ENCODE peak calls at places on chromosomes 1 and 21, in ten cellular contexts. Y is H9; W is endothelial cell; S is MCF 10A; P is fibroblast of mammary gland; N is foreskin fibroblast; U is omental fat pad; T is GM23338; A is CD4-positive, alpha-beta T cell; V is glutamatergic neuron. K is an unnamed sample.

GRCh38 chr1:6174621-6175410 is 5.3 kb downstream of the CHD5 start:
- DNase-seq in Y (no peak), W (no peak), S (no peak), P (no peak), N (no peak), U (no peak), T (no peak), A (no peak), V (no peak), K (no peak)

GRCh38 chr1:91124290-91124975 is 102.6 kb upstream of the ZNF644 start:
- DNase-seq in Y (no peak), W (no peak), S (no peak), P (no peak), N (no peak), U (no peak), T (no peak), A (no peak), V (no peak), K (no peak)

GRCh38 chr1:9768983-9769382 is 54.8 kb downstream of the CLSTN1 start:
- DNase-seq in Y (no peak), W (no peak), S (no peak), P (no peak), N (no peak), U (no peak), T (no peak), A (no peak), V (no peak), K (no peak)

GRCh38 chr1:112957133-112957812 is 1.3 kb upstream of the SLC16A1 start:
- DNase-seq in Y (peak; percentile 65), W (no peak), S (peak; percentile 95), P (peak; percentile 97), N (peak; percentile 90), U (no peak), T (peak; percentile 75), A (peak; percentile 34), V (no peak), K (no peak)

GRCh38 chr1:12597792-12598191 is 20.2 kb downstream of the DHRS3 start:
- DNase-seq in Y (no peak), W (no peak), S (no peak), P (no peak), N (no peak), U (no peak), T (no peak), A (no peak), V (no peak), K (no peak)

GRCh38 chr1:149849947-149850360 is 49.4 kb upstream of the BOLA1 start:
- DNase-seq in Y (no peak), W (peak; percentile 2), S (peak; percentile 25), P (peak; percentile 10), N (peak; percentile 18), U (no peak), T (peak; percentile 5), A (no peak), V (no peak), K (no peak)

GRCh38 chr1:52294580-52294979 is 71.4 kb downstream of the CC2D1B start:
- DNase-seq in Y (no peak), W (no peak), S (no peak), P (peak; percentile 12), N (peak; percentile 28), U (no peak), T (no peak), A (no peak), V (no peak), K (no peak)

GRCh38 chr1:235465066-235465465 is 39.2 kb downstream of the B3GALNT2 start:
- DNase-seq in Y (no peak), W (no peak), S (no peak), P (no peak), N (no peak), U (no peak), T (no peak), A (no peak), V (no peak), K (no peak)

GRCh38 chr1:3564921-3565831 is 46.1 kb downstream of the MEGF6 start:
- DNase-seq in Y (peak; percentile 69), W (peak; percentile 52), S (peak; percentile 38), P (peak; percentile 10), N (peak; percentile 56), U (no peak), T (peak; percentile 77), A (no peak), V (peak; percentile 63), K (no peak)

GRCh38 chr1:113684153-113684541 is 75.1 kb downstream of the PHTF1 start:
- DNase-seq in Y (no peak), W (no peak), S (no peak), P (peak; percentile 85), N (peak; percentile 68), U (no peak), T (no peak), A (no peak), V (peak; percentile 30), K (no peak)

GRCh38 chr21:44778499-44778911 is 23.1 kb downstream of the UBE2G2 start:
- DNase-seq in Y (no peak), W (no peak), S (no peak), P (peak; percentile 32), N (no peak), U (no peak), T (no peak), A (no peak), V (no peak), K (no peak)

DNA sequence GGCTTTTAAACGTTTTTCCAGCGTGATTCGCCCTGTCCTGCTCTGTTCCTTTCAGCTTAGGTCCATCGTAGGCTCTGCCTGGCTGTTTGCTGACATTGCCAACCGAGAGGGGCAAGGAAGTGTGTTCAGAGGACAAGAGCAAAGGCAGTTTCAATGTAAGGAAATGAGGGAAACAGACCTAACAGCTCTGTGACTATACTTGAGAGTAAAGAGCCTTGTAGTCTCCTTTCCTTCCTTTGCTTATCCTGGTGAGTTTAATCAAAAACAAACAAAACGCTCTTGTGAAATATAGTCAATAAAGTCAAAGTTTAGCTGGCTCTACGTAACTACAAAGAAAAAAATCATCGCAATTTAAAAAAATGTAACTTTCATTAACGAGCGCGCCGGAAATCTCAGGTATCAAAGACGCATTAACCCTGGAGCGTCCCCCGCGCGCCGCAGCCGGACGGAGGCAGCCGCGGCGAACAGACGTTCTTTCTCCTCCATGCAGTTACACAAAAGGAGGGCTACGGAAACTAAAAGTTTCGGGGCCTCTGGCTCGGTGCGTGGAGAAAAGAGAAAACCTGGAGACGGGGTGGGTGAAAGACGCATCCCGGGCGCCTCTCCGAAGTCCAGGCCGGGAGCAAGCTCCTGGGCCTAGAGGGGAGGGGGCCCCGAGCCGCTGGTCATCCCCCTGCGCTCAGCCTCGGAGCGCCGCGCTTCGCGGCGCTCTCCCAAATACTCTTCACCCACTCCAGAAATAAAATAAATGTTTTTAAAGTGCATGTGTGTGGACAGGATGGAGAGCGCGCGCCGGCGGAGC is 594 bp upstream of the ADGRL2 start:
- DNase-seq in Y (peak; percentile 79), W (peak; percentile 63), S (peak; percentile 80), P (peak; percentile 73), N (peak; percentile 86), U (no peak), T (peak; percentile 89), A (no peak), V (peak; percentile 71), K (peak; percentile 40)
- TF ChIP-seq CTCF in Y (peak; percentile 12), W (no peak), S (no peak), P (no peak), N (no peak), U (no peak), T (no peak), A (no peak), V (no peak), K (no peak)

GRCh38 chr1:204763773-204764427 is 78.4 kb upstream of the LRRN2 start:
- DNase-seq in Y (peak; percentile 91), W (peak; percentile 85), S (peak; percentile 94), P (peak; percentile 78), N (peak; percentile 84), U (peak; percentile 39), T (peak; percentile 94), A (peak; percentile 49), V (peak; percentile 86), K (peak; percentile 46)
- TF ChIP-seq CTCF in Y (peak; percentile 98), W (peak; percentile 79), S (peak; percentile 98), P (peak; percentile 76), N (peak; percentile 88), U (no peak), T (peak; percentile 85), A (peak; percentile 78), V (peak; percentile 77), K (peak; percentile 67)

GRCh38 chr1:115466433-115466832 is 128.4 kb upstream of the NGF start:
- DNase-seq in Y (peak; percentile 51), W (peak; percentile 16), S (no peak), P (no peak), N (no peak), U (no peak), T (peak; percentile 47), A (no peak), V (no peak), K (no peak)

GRCh38 chr1:115461526-115461925 is 123.5 kb upstream of the NGF start:
- DNase-seq in Y (peak; percentile 11), W (no peak), S (no peak), P (no peak), N (no peak), U (no peak), T (no peak), A (no peak), V (no peak), K (no peak)

GRCh38 chr1:115462677-115463076 is 124.6 kb upstream of the NGF start:
- DNase-seq in Y (no peak), W (no peak), S (no peak), P (no peak), N (no peak), U (no peak), T (no peak), A (no peak), V (no peak), K (no peak)

GRCh38 chr1:115465802-115466363 is 127.8 kb upstream of the NGF start:
- DNase-seq in Y (peak; percentile 31), W (no peak), S (no peak), P (no peak), N (peak; percentile 28), U (no peak), T (no peak), A (no peak), V (no peak), K (no peak)

DNA sequence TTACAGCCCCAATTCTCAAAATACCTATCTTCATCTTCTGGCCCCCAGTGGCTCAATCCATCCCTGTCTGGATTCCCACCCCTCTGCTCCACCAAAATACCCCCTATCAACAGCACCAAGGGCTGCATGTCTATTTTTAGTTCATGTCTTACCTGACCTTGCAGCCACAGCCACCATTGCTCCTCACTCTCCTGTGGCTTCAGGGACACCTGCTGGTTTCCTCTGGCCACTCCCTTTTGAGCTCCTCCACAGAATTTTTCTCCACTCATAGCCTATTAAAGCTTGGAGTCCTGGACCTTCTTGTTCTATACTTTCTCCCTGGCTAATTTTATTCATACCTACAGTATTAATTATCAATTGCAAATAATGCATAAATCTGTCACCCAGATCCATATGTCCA is 125.3 kb upstream of the NGF start:
- DNase-seq in Y (peak; percentile 21), W (no peak), S (peak; percentile 40), P (no peak), N (no peak), U (no peak), T (no peak), A (no peak), V (no peak), K (no peak)
- TF ChIP-seq CTCF in Y (no peak), W (no peak), S (peak; percentile 42), P (no peak), N (no peak), U (no peak), T (peak; percentile 20), A (no peak), V (no peak), K (no peak)

GRCh38 chr1:26530898-26531598 is 1.5 kb downstream of the RPS6KA1 start:
- DNase-seq in Y (peak; percentile 94), W (no peak), S (peak; percentile 97), P (peak; percentile 40), N (peak; percentile 47), U (no peak), T (peak; percentile 93), A (no peak), V (no peak), K (no peak)
- TF ChIP-seq CTCF in Y (peak; percentile 68), W (no peak), S (peak; percentile 58), P (no peak), N (no peak), U (no peak), T (peak; percentile 52), A (no peak), V (no peak), K (no peak)